ENCODE peak calls at places on chromosome 22, in five cellular contexts. One of them, this sample, is unnamed.

GRCh38 chr22:23278883-23279675 is 98.8 kb downstream of the BCR start:
- DNase-seq in cardiac muscle cell: peak
- DNase-seq in NCI-H1105: peak
- DNase-seq in stimulated activated naive CD8-positive, alpha-beta T cell treated with anti-CD3 and anti-CD28 coated beads, Interleukin-15, Interleukin-2, amounts not matched to agents 100 U/mL and 50 U/mL, for 24 hours: no peak
- DNase-seq in lung microvascular endothelial cell: peak
- DNase-seq in this sample: peak

GRCh38 chr22:40101417-40102101 is 76.2 kb upstream of the TNRC6B start:
- DNase-seq in cardiac muscle cell: no peak
- DNase-seq in lung microvascular endothelial cell: no peak
- DNase-seq in stimulated activated naive CD8-positive, alpha-beta T cell treated with anti-CD3 and anti-CD28 coated beads, Interleukin-15, Interleukin-2, amounts not matched to agents 100 U/mL and 50 U/mL, for 24 hours: no peak
- DNase-seq in NCI-H1105: no peak
- DNase-seq in this sample: no peak

GRCh38 chr22:22201185-22201924 is 43.2 kb upstream of the VPREB1 start:
- DNase-seq in stimulated activated naive CD8-positive, alpha-beta T cell treated with anti-CD3 and anti-CD28 coated beads, Interleukin-15, Interleukin-2, amounts not matched to agents 100 U/mL and 50 U/mL, for 24 hours: peak
- DNase-seq in cardiac muscle cell: no peak
- DNase-seq in lung microvascular endothelial cell: peak
- DNase-seq in NCI-H1105: no peak
- DNase-seq in this sample: peak

GRCh38 chr22:50112151-50113118 is 22.6 kb downstream of the MOV10L1 start:
- DNase-seq in cardiac muscle cell: peak
- DNase-seq in NCI-H1105: no peak
- DNase-seq in lung microvascular endothelial cell: peak
- DNase-seq in stimulated activated naive CD8-positive, alpha-beta T cell treated with anti-CD3 and anti-CD28 coated beads, Interleukin-15, Interleukin-2, amounts not matched to agents 100 U/mL and 50 U/mL, for 24 hours: peak
- DNase-seq in this sample: no peak

GRCh38 chr22:45112136-45112879 is 51.4 kb upstream of the NUP50 start:
- DNase-seq in stimulated activated naive CD8-positive, alpha-beta T cell treated with anti-CD3 and anti-CD28 coated beads, Interleukin-15, Interleukin-2, amounts not matched to agents 100 U/mL and 50 U/mL, for 24 hours: no peak
- DNase-seq in cardiac muscle cell: peak
- DNase-seq in lung microvascular endothelial cell: no peak
- DNase-seq in NCI-H1105: no peak
- DNase-seq in this sample: no peak

GRCh38 chr22:38717244-38717643 is 11.5 kb downstream of the GTPBP1 start:
- DNase-seq in NCI-H1105: no peak
- DNase-seq in stimulated activated naive CD8-positive, alpha-beta T cell treated with anti-CD3 and anti-CD28 coated beads, Interleukin-15, Interleukin-2, amounts not matched to agents 100 U/mL and 50 U/mL, for 24 hours: no peak
- DNase-seq in cardiac muscle cell: no peak
- DNase-seq in lung microvascular endothelial cell: no peak
- DNase-seq in this sample: no peak

GRCh38 chr22:20424937-20425587 is 12.6 kb downstream of the SCARF2 start:
- DNase-seq in cardiac muscle cell: no peak
- DNase-seq in lung microvascular endothelial cell: peak
- DNase-seq in NCI-H1105: no peak
- DNase-seq in stimulated activated naive CD8-positive, alpha-beta T cell treated with anti-CD3 and anti-CD28 coated beads, Interleukin-15, Interleukin-2, amounts not matched to agents 100 U/mL and 50 U/mL, for 24 hours: no peak
- DNase-seq in this sample: no peak

GRCh38 chr22:48382197-48382596 is 1445.5 kb downstream of the BRD1 start:
- DNase-seq in cardiac muscle cell: no peak
- DNase-seq in lung microvascular endothelial cell: no peak
- DNase-seq in NCI-H1105: no peak
- DNase-seq in stimulated activated naive CD8-positive, alpha-beta T cell treated with anti-CD3 and anti-CD28 coated beads, Interleukin-15, Interleukin-2, amounts not matched to agents 100 U/mL and 50 U/mL, for 24 hours: no peak
- DNase-seq in this sample: no peak

GRCh38 chr22:36839356-36840073 is 21.3 kb upstream of the NCF4 start:
- DNase-seq in cardiac muscle cell: peak
- DNase-seq in NCI-H1105: no peak
- DNase-seq in lung microvascular endothelial cell: peak
- DNase-seq in stimulated activated naive CD8-positive, alpha-beta T cell treated with anti-CD3 and anti-CD28 coated beads, Interleukin-15, Interleukin-2, amounts not matched to agents 100 U/mL and 50 U/mL, for 24 hours: no peak
- DNase-seq in this sample: no peak

GRCh38 chr22:36816635-36817428 is at the start of gene PVALB:
- DNase-seq in cardiac muscle cell: peak
- DNase-seq in lung microvascular endothelial cell: peak
- DNase-seq in stimulated activated naive CD8-positive, alpha-beta T cell treated with anti-CD3 and anti-CD28 coated beads, Interleukin-15, Interleukin-2, amounts not matched to agents 100 U/mL and 50 U/mL, for 24 hours: no peak
- DNase-seq in NCI-H1105: peak
- DNase-seq in this sample: peak

GRCh38 chr22:40922484-40923303 is 28.5 kb upstream of the RBX1 start:
- DNase-seq in lung microvascular endothelial cell: peak
- DNase-seq in NCI-H1105: peak
- DNase-seq in stimulated activated naive CD8-positive, alpha-beta T cell treated with anti-CD3 and anti-CD28 coated beads, Interleukin-15, Interleukin-2, amounts not matched to agents 100 U/mL and 50 U/mL, for 24 hours: no peak
- DNase-seq in cardiac muscle cell: peak
- DNase-seq in this sample: peak

GRCh38 chr22:36413022-36413770 is 25.4 kb upstream of the MYH9 start:
- DNase-seq in stimulated activated naive CD8-positive, alpha-beta T cell treated with anti-CD3 and anti-CD28 coated beads, Interleukin-15, Interleukin-2, amounts not matched to agents 100 U/mL and 50 U/mL, for 24 hours: no peak
- DNase-seq in NCI-H1105: no peak
- DNase-seq in cardiac muscle cell: no peak
- DNase-seq in lung microvascular endothelial cell: peak
- DNase-seq in this sample: no peak

GRCh38 chr22:23822101-23822671 is 16.6 kb downstream of the DERL3 start:
- DNase-seq in cardiac muscle cell: no peak
- DNase-seq in lung microvascular endothelial cell: no peak
- DNase-seq in stimulated activated naive CD8-positive, alpha-beta T cell treated with anti-CD3 and anti-CD28 coated beads, Interleukin-15, Interleukin-2, amounts not matched to agents 100 U/mL and 50 U/mL, for 24 hours: no peak
- DNase-seq in NCI-H1105: no peak
- DNase-seq in this sample: no peak

GRCh38 chr22:19181786-19182471 is 3.4 kb upstream of the SLC25A1 start:
- DNase-seq in stimulated activated naive CD8-positive, alpha-beta T cell treated with anti-CD3 and anti-CD28 coated beads, Interleukin-15, Interleukin-2, amounts not matched to agents 100 U/mL and 50 U/mL, for 24 hours: peak
- DNase-seq in NCI-H1105: no peak
- DNase-seq in cardiac muscle cell: no peak
- DNase-seq in lung microvascular endothelial cell: no peak
- DNase-seq in this sample: no peak

GRCh38 chr22:30647536-30647935 is 12.0 kb downstream of the SLC35E4 start:
- DNase-seq in stimulated activated naive CD8-positive, alpha-beta T cell treated with anti-CD3 and anti-CD28 coated beads, Interleukin-15, Interleukin-2, amounts not matched to agents 100 U/mL and 50 U/mL, for 24 hours: no peak
- DNase-seq in cardiac muscle cell: no peak
- DNase-seq in lung microvascular endothelial cell: no peak
- DNase-seq in NCI-H1105: no peak
- DNase-seq in this sample: no peak

GRCh38 chr22:19940536-19941364 is 822 bp upstream of the COMT start:
- DNase-seq in NCI-H1105: no peak
- DNase-seq in stimulated activated naive CD8-positive, alpha-beta T cell treated with anti-CD3 and anti-CD28 coated beads, Interleukin-15, Interleukin-2, amounts not matched to agents 100 U/mL and 50 U/mL, for 24 hours: no peak
- DNase-seq in cardiac muscle cell: no peak
- DNase-seq in lung microvascular endothelial cell: no peak
- DNase-seq in this sample: no peak

GRCh38 chr22:50102946-50103345 is 13.1 kb downstream of the MOV10L1 start:
- DNase-seq in lung microvascular endothelial cell: no peak
- DNase-seq in cardiac muscle cell: no peak
- DNase-seq in NCI-H1105: no peak
- DNase-seq in stimulated activated naive CD8-positive, alpha-beta T cell treated with anti-CD3 and anti-CD28 coated beads, Interleukin-15, Interleukin-2, amounts not matched to agents 100 U/mL and 50 U/mL, for 24 hours: no peak
- DNase-seq in this sample: no peak

GRCh38 chr22:21937041-21937820 is 15.4 kb downstream of the PPM1F start:
- DNase-seq in cardiac muscle cell: no peak
- DNase-seq in stimulated activated naive CD8-positive, alpha-beta T cell treated with anti-CD3 and anti-CD28 coated beads, Interleukin-15, Interleukin-2, amounts not matched to agents 100 U/mL and 50 U/mL, for 24 hours: no peak
- DNase-seq in lung microvascular endothelial cell: no peak
- DNase-seq in NCI-H1105: no peak
- DNase-seq in this sample: no peak

GRCh38 chr22:32796865-32797573 is 4.5 kb upstream of the TIMP3 start:
- DNase-seq in stimulated activated naive CD8-positive, alpha-beta T cell treated with anti-CD3 and anti-CD28 coated beads, Interleukin-15, Interleukin-2, amounts not matched to agents 100 U/mL and 50 U/mL, for 24 hours: peak
- DNase-seq in NCI-H1105: peak
- DNase-seq in lung microvascular endothelial cell: peak
- DNase-seq in cardiac muscle cell: peak
- DNase-seq in this sample: no peak

GRCh38 chr22:19103881-19104821 is 18.1 kb downstream of the DGCR2 start:
- DNase-seq in stimulated activated naive CD8-positive, alpha-beta T cell treated with anti-CD3 and anti-CD28 coated beads, Interleukin-15, Interleukin-2, amounts not matched to agents 100 U/mL and 50 U/mL, for 24 hours: no peak
- DNase-seq in NCI-H1105: no peak
- DNase-seq in cardiac muscle cell: no peak
- DNase-seq in lung microvascular endothelial cell: no peak
- DNase-seq in this sample: no peak

GRCh38 chr22:28783786-28784671 is 11.5 kb downstream of the CCDC117 start:
- DNase-seq in NCI-H1105: no peak
- DNase-seq in cardiac muscle cell: no peak
- DNase-seq in stimulated activated naive CD8-positive, alpha-beta T cell treated with anti-CD3 and anti-CD28 coated beads, Interleukin-15, Interleukin-2, amounts not matched to agents 100 U/mL and 50 U/mL, for 24 hours: no peak
- DNase-seq in lung microvascular endothelial cell: no peak
- DNase-seq in this sample: peak

GRCh38 chr22:48369789-48370507 is 1457.7 kb downstream of the BRD1 start:
- DNase-seq in stimulated activated naive CD8-positive, alpha-beta T cell treated with anti-CD3 and anti-CD28 coated beads, Interleukin-15, Interleukin-2, amounts not matched to agents 100 U/mL and 50 U/mL, for 24 hours: no peak
- DNase-seq in NCI-H1105: no peak
- DNase-seq in lung microvascular endothelial cell: no peak
- DNase-seq in cardiac muscle cell: no peak
- DNase-seq in this sample: peak

GRCh38 chr22:41052661-41053490 is 39.5 kb upstream of the EP300 start:
- DNase-seq in NCI-H1105: no peak
- DNase-seq in cardiac muscle cell: peak
- DNase-seq in lung microvascular endothelial cell: no peak
- DNase-seq in stimulated activated naive CD8-positive, alpha-beta T cell treated with anti-CD3 and anti-CD28 coated beads, Interleukin-15, Interleukin-2, amounts not matched to agents 100 U/mL and 50 U/mL, for 24 hours: no peak
- DNase-seq in this sample: no peak

GRCh38 chr22:32917577-32918375 is 116.3 kb downstream of the TIMP3 start:
- DNase-seq in lung microvascular endothelial cell: no peak
- DNase-seq in NCI-H1105: no peak
- DNase-seq in stimulated activated naive CD8-positive, alpha-beta T cell treated with anti-CD3 and anti-CD28 coated beads, Interleukin-15, Interleukin-2, amounts not matched to agents 100 U/mL and 50 U/mL, for 24 hours: no peak
- DNase-seq in cardiac muscle cell: peak
- DNase-seq in this sample: no peak

GRCh38 chr22:38413085-38414008 is 41.7 kb downstream of the KCNJ4 start:
- DNase-seq in lung microvascular endothelial cell: no peak
- DNase-seq in NCI-H1105: peak
- DNase-seq in stimulated activated naive CD8-positive, alpha-beta T cell treated with anti-CD3 and anti-CD28 coated beads, Interleukin-15, Interleukin-2, amounts not matched to agents 100 U/mL and 50 U/mL, for 24 hours: no peak
- DNase-seq in cardiac muscle cell: peak
- DNase-seq in this sample: no peak

GRCh38 chr22:47495102-47495501 is 732.7 kb downstream of the TBC1D22A start:
- DNase-seq in lung microvascular endothelial cell: no peak
- DNase-seq in NCI-H1105: no peak
- DNase-seq in stimulated activated naive CD8-positive, alpha-beta T cell treated with anti-CD3 and anti-CD28 coated beads, Interleukin-15, Interleukin-2, amounts not matched to agents 100 U/mL and 50 U/mL, for 24 hours: no peak
- DNase-seq in cardiac muscle cell: no peak
- DNase-seq in this sample: no peak

GRCh38 chr22:40451230-40451629 is 80.8 kb downstream of the SGSM3 start:
- DNase-seq in lung microvascular endothelial cell: peak
- DNase-seq in NCI-H1105: no peak
- DNase-seq in cardiac muscle cell: no peak
- DNase-seq in stimulated activated naive CD8-positive, alpha-beta T cell treated with anti-CD3 and anti-CD28 coated beads, Interleukin-15, Interleukin-2, amounts not matched to agents 100 U/mL and 50 U/mL, for 24 hours: no peak
- DNase-seq in this sample: no peak

This sample was measured in NCI-H2029.